ENCODE peak calls at places on chromosomes 7 and 10, in five cellular contexts. N is esophagus squamous epithelium; Z is gastrocnemius medialis; X is fibroblast of lung; V is CD8-positive, alpha-beta memory T cell. H is an unnamed sample.

GRCh38 chr7:36475371-36475770 is 85.7 kb downstream of the ANLN start:
- DNase-seq in Z (no peak), X (no peak), N (no peak), V (no peak), H (no peak)

GRCh38 chr10:118374404-118374803 is 32.3 kb upstream of the FAM204A start:
- DNase-seq in N (no peak), V (no peak), X (peak), Z (no peak), H (peak)

GRCh38 chr7:112193915-112194502 is 12.2 kb downstream of the DOCK4 start:
- DNase-seq in Z (no peak), V (no peak), N (no peak), X (no peak), H (no peak)

GRCh38 chr10:33071857-33072256 is 113.8 kb upstream of the ITGB1 start:
- DNase-seq in Z (no peak), N (no peak), X (no peak), V (no peak), H (no peak)

GRCh38 chr10:9229702-9230101 is 1175.2 kb downstream of the GATA3 start:
- DNase-seq in V (no peak), N (no peak), Z (no peak), X (no peak), H (no peak)

GRCh38 chr10:101840741-101841453 is 2.7 kb downstream of the KCNIP2 start:
- DNase-seq in N (no peak), V (peak), Z (peak), X (peak), H (peak)

GRCh38 chr7:71477441-71477840 is 345.5 kb downstream of the GALNT17 start:
- DNase-seq in Z (no peak), N (no peak), V (no peak), X (no peak), H (no peak)

GRCh38 chr7:116501425-116502167 is 2.1 kb downstream of the CAV2 start:
- DNase-seq in Z (no peak), X (peak), V (no peak), N (no peak), H (no peak)

GRCh38 chr7:17301491-17302101 is 3.1 kb downstream of the AHR start:
- DNase-seq in N (no peak), X (peak), Z (no peak), V (peak), H (no peak)

GRCh38 chr10:33381391-33381790 is 46.9 kb upstream of the NRP1 start:
- DNase-seq in X (no peak), Z (no peak), V (no peak), N (no peak), H (no peak)

GRCh38 chr7:17041324-17041723 is 159.5 kb upstream of the AGR3 start:
- DNase-seq in V (no peak), X (peak), N (no peak), Z (no peak), H (peak)

GRCh38 chr7:137975223-137975622 is 26.7 kb downstream of the CREB3L2 start:
- DNase-seq in N (no peak), V (no peak), Z (no peak), X (peak), H (no peak)

GRCh38 chr10:50614444-50615137 is 9.2 kb downstream of the SGMS1 start:
- DNase-seq in X (no peak), V (no peak), Z (peak), N (no peak), H (no peak)

GRCh38 chr7:8197994-8198698 is 63.8 kb downstream of the ICA1 start:
- DNase-seq in N (no peak), Z (no peak), V (peak), X (no peak), H (no peak)

GRCh38 chr7:5452937-5453540 is 29.4 kb upstream of the TNRC18 start:
- DNase-seq in V (no peak), X (peak), N (no peak), Z (no peak), H (no peak)

GRCh38 chr7:14682910-14683465 is 219.6 kb downstream of the DGKB start:
- DNase-seq in N (no peak), Z (no peak), X (no peak), V (no peak), H (no peak)

GRCh38 chr7:39633563-39634550 is 10.5 kb downstream of the RALA start:
- DNase-seq in X (peak), N (no peak), V (no peak), Z (no peak), H (no peak)

GRCh38 chr10:109899578-109900355 is 23.5 kb downstream of the XPNPEP1 start:
- DNase-seq in N (no peak), X (peak), V (no peak), Z (peak), H (peak)

GRCh38 chr7:66946545-66946944 is 25.5 kb downstream of the TMEM248 start:
- DNase-seq in Z (no peak), V (no peak), N (no peak), X (no peak), H (no peak)

GRCh38 chr7:1419688-1420087 is 39.6 kb downstream of the MICALL2 start:
- DNase-seq in N (no peak), Z (no peak), V (no peak), X (no peak), H (no peak)

GRCh38 chr7:1355568-1356340 is 103.5 kb downstream of the MICALL2 start:
- DNase-seq in N (no peak), X (no peak), Z (no peak), V (no peak), H (no peak)

GRCh38 chr7:111029141-111029572 is 61.8 kb upstream of the LRRN3 start:
- DNase-seq in X (no peak), N (no peak), Z (no peak), V (no peak), H (no peak)

GRCh38 chr10:117684673-117685211 is 142.2 kb downstream of the EMX2 start:
- DNase-seq in Z (peak), V (no peak), X (no peak), N (no peak), H (peak)

GRCh38 chr7:20952891-20953290 is 166.2 kb upstream of the SP8 start:
- DNase-seq in V (no peak), Z (no peak), X (no peak), N (no peak), H (no peak)

GRCh38 chr7:129103561-129104324 is 40.8 kb upstream of the TSPAN33 start:
- DNase-seq in N (no peak), X (peak), V (no peak), Z (no peak), H (no peak)

GRCh38 chr10:38094923-38095574 is 912 bp downstream of the ZNF37A start:
- DNase-seq in V (no peak), X (no peak), Z (no peak), N (no peak), H (no peak)

GRCh38 chr7:147249956-147250355 is 1133.4 kb downstream of the CNTNAP2 start:
- DNase-seq in N (no peak), Z (no peak), V (no peak), X (no peak), H (no peak)

GRCh38 chr7:42493436-42494198 is 256.6 kb upstream of the GLI3 start:
- DNase-seq in Z (peak), N (no peak), X (peak), V (no peak), H (peak)

GRCh38 chr10:77603529-77603927 is 34.1 kb downstream of the KCNMA1 start:
- DNase-seq in X (no peak), Z (peak), N (no peak), V (no peak), H (no peak)

GRCh38 chr7:51545131-51545530 is 228.5 kb upstream of the COBL start:
- DNase-seq in V (no peak), X (no peak), Z (no peak), N (no peak), H (no peak)

GRCh38 chr10:77328272-77328816 is 309.3 kb downstream of the KCNMA1 start:
- DNase-seq in X (peak), V (no peak), Z (no peak), N (no peak), H (no peak)

GRCh38 chr7:138954545-138955475 is 26.4 kb downstream of the KIAA1549 start:
- DNase-seq in V (no peak), X (no peak), N (no peak), Z (no peak), H (no peak)

GRCh38 chr7:80614911-80615310 is 23.5 kb upstream of the CD36 start:
- DNase-seq in V (no peak), Z (no peak), X (peak), N (no peak), H (no peak)

GRCh38 chr10:32054087-32054486 is 2.1 kb downstream of the KIF5B start:
- DNase-seq in X (peak), Z (no peak), V (no peak), N (no peak), H (peak)

DNA sequence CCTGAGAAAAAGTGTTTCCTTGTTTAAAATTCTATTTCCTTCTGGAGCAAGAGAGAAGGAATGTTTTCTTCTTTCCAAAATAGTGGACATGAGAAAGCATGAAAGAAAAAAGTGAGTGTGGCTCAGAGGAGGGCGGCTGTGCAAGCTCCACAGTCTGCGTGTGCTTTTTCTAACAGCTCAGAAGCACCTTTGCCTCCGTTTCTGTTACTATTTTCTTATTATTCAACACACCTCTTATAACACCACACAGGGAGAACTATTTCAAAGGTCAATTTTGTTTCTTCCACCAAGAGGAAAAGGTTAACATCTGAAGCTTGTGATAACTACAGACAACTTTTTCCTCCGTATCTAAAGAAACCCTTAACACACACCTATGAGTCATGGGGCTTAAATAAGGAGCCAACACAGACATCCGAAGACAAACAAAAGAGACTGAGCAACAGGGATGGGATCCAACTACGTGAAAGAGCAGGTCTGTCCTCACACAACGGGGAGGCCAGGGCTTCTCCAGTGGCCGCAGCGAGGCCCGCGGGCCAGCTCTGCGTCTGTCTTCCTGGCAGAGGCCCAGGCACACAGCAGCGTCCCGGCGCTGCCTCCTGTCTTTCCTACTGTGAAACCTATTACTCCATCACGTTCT is 36.2 kb upstream of the NCAPG2 start:
- DNase-seq in Z (no peak), N (no peak), V (no peak), X (peak), H (peak)
- H3K27ac ChIP-seq in Z (no peak), N (peak), V (no peak), X (peak), H (peak)

GRCh38 chr10:61285749-61286148 is 167.4 kb downstream of the TMEM26 start:
- DNase-seq in V (no peak), X (peak), N (no peak), Z (peak), H (no peak)

GRCh38 chr10:61283066-61283465 is 170.1 kb downstream of the TMEM26 start:
- DNase-seq in N (no peak), X (peak), Z (no peak), V (no peak), H (no peak)

GRCh38 chr10:61283489-61284221 is 169.5 kb downstream of the TMEM26 start:
- DNase-seq in N (no peak), V (no peak), X (no peak), Z (no peak), H (no peak)

GRCh38 chr10:61286695-61287094 is 166.5 kb downstream of the TMEM26 start:
- DNase-seq in N (no peak), V (no peak), Z (no peak), X (no peak), H (no peak)

DNA sequence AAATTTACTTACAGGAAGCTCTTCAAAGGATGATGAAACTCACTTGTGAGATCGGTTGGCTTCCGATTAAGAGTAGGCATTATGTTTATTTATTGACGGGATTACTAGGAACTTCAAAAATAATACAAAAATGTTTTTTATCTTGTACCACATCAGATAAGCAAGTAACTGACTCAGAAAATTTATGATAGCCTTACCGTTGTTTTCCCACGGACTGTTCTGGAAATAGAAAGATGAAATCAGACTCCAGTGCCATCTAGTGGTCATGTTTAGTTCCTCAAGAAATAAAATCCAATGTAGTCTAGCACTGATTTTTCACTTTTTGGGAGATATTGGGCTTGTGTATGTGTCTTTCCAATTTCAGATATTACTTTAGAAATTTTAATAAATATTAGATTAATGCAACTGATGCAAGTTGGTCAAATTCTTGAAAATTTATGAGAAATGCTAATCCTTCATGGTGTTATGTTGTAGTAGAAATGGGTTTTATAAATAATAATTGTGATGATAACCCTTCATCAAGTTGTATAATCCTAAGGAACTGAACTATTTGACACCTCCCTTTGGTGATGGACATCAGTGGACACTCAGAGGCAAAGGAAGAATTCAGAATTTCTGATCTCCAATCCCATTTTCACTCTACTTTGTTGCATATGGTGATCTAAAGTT is 168.8 kb downstream of the TMEM26 start:
- DNase-seq in X (peak), Z (no peak), V (no peak), N (no peak), H (no peak)
- H3K4me3 ChIP-seq in X (no peak), Z (no peak), V (no peak), N (no peak), H (no peak)

GRCh38 chr7:76325092-76325491 is 22.6 kb downstream of the HSPB1 start:
- DNase-seq in N (no peak), X (no peak), Z (no peak), V (no peak), H (no peak)
- H3K27ac ChIP-seq in N (no peak), X (no peak), Z (peak), V (no peak), H (no peak)

DNA sequence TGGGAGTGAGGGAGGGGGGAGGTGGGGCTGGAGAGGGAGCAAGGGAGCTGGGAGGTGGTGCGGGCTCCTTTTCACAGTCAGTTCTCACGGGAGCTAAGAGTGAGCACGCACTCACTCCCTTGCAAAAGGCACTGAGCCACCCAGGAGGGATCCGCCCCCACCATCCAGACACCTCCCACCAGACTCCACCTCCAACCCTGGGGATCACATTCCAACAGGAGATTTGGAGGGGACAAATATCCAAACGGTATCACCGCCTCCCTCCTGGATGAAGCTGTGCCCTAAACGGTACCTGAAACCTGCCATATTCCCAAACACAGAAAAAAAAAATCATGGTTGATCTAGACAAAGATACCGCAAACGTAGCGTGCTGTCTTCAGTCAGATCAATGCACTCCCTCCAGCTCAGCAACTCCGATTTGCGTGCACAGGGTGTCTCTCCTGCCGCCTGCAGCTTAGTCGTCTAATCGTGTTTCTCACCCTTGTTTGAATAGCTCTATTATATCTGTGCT is 20.3 kb upstream of the PRKAG2 start:
- DNase-seq in X (no peak), Z (no peak), N (no peak), V (no peak), H (no peak)
- H3K4me3 ChIP-seq in X (no peak), Z (no peak), N (no peak), V (no peak), H (no peak)

GRCh38 chr7:27107901-27108381 is 5.5 kb upstream of the HOXA2 start:
- DNase-seq in V (no peak), X (peak), Z (no peak), N (no peak), H (no peak)

GRCh38 chr7:27106906-27107250 is 4.4 kb upstream of the HOXA2 start:
- DNase-seq in V (no peak), X (no peak), N (no peak), Z (no peak), H (no peak)

GRCh38 chr7:27109533-27110162 is 7.2 kb upstream of the HOXA2 start:
- DNase-seq in Z (no peak), X (peak), N (no peak), V (no peak), H (no peak)

GRCh38 chr7:27107391-27107900 is 5.0 kb upstream of the HOXA2 start:
- DNase-seq in N (no peak), X (peak), V (no peak), Z (no peak), H (peak)

GRCh38 chr7:27108390-27109127 is 6.1 kb upstream of the HOXA2 start:
- DNase-seq in Z (no peak), N (no peak), V (no peak), X (peak), H (no peak)
- H3K27ac ChIP-seq in Z (peak), N (peak), V (no peak), X (peak), H (no peak)